ENCODE peak calls at places on chromosomes 7 and 10, in six cellular contexts. P, Z, S, T, N and D are unnamed samples.

GRCh38 chr7:34016876-34017275 is 111.5 kb downstream of the BMPER start:
- DNase-seq in P (no peak), Z (no peak), S (no peak), T (no peak), N (no peak), D (no peak)

GRCh38 chr7:25949672-25950487 is 202.1 kb upstream of the NFE2L3 start:
- DNase-seq in P (no peak), Z (no peak), S (no peak), T (peak), N (peak), D (peak)

GRCh38 chr10:103507235-103508191 is 14.0 kb downstream of the NEURL1 start:
- DNase-seq in P (no peak), Z (no peak), S (no peak), T (no peak), N (no peak), D (no peak)

GRCh38 chr7:151114151-151115090 is 28.1 kb downstream of the AGAP3 start:
- DNase-seq in P (peak), Z (peak), S (no peak), T (no peak), N (no peak), D (peak)

GRCh38 chr7:107563072-107563760 is 504 bp downstream of the COG5 start:
- DNase-seq in P (no peak), Z (no peak), S (no peak), T (peak), N (no peak), D (no peak)

GRCh38 chr10:119022846-119023552 is 6.5 kb upstream of the NANOS1 start:
- DNase-seq in P (peak), Z (peak), S (peak), T (no peak), N (no peak), D (no peak)

GRCh38 chr10:84510121-84510520 is 181.7 kb downstream of the CCSER2 start:
- DNase-seq in P (peak), Z (peak), S (peak), T (no peak), N (no peak), D (no peak)

GRCh38 chr7:124101173-124101768 is 68.4 kb upstream of the TMEM229A start:
- DNase-seq in P (peak), Z (no peak), S (no peak), T (peak), N (no peak), D (peak)

GRCh38 chr7:113062499-113062898 is 24.1 kb downstream of the GPR85 start:
- DNase-seq in P (no peak), Z (no peak), S (no peak), T (no peak), N (no peak), D (no peak)

GRCh38 chr10:100713859-100714565 is 31.4 kb upstream of the PAX2 start:
- DNase-seq in P (no peak), Z (no peak), S (no peak), T (no peak), N (no peak), D (no peak)

GRCh38 chr7:157613575-157614322 is 276.9 kb downstream of the DNAJB6 start:
- DNase-seq in P (peak), Z (no peak), S (no peak), T (no peak), N (no peak), D (no peak)

GRCh38 chr10:79129361-79129997 is 60.7 kb downstream of the ZMIZ1 start:
- DNase-seq in P (peak), Z (peak), S (no peak), T (peak), N (no peak), D (peak)

GRCh38 chr10:79126351-79126750 is 57.6 kb downstream of the ZMIZ1 start:
- DNase-seq in P (no peak), Z (no peak), S (no peak), T (no peak), N (no peak), D (no peak)

GRCh38 chr10:79128241-79128922 is 59.6 kb downstream of the ZMIZ1 start:
- DNase-seq in P (no peak), Z (no peak), S (no peak), T (no peak), N (no peak), D (no peak)

GRCh38 chr10:79128923-79129305 is 60.1 kb downstream of the ZMIZ1 start:
- DNase-seq in P (no peak), Z (no peak), S (no peak), T (no peak), N (no peak), D (no peak)

GRCh38 chr10:79127151-79127961 is 58.6 kb downstream of the ZMIZ1 start:
- DNase-seq in P (peak), Z (peak), S (no peak), T (peak), N (no peak), D (no peak)
- TF ChIP-seq CTCF in P (peak), Z (no peak), S (no peak), T (peak), N (no peak), D (no peak)

GRCh38 chr10:125868372-125868975 is 12.6 kb downstream of the DHX32 start:
- DNase-seq in P (peak), Z (peak), S (peak), T (no peak), N (no peak), D (peak)
- TF ChIP-seq CTCF in P (peak), Z (peak), S (peak), T (peak), N (peak), D (peak)

GRCh38 chr7:99579956-99580777 is 17.9 kb upstream of the TMEM225B start:
- DNase-seq in P (peak), Z (peak), S (no peak), T (no peak), N (peak), D (peak)
- TF ChIP-seq CTCF in P (peak), Z (peak), S (peak), T (no peak), N (peak), D (peak)

GRCh38 chr7:71131256-71131752 is 640 bp upstream of the GALNT17 start:
- DNase-seq in P (peak), Z (peak), S (peak), T (no peak), N (peak), D (peak)
- TF ChIP-seq CTCF in P (no peak), Z (no peak), S (no peak), T (no peak), N (no peak), D (no peak)